ENCODE peak calls at places on chromosomes 5 and 9, in nine cellular contexts. One of them, this sample, is unnamed. For H3K36me3, the result is how much of the 10 kb centered on the place peaks cover.

GRCh38 chr9:77892955-77893514 is 138.6 kb downstream of the GNAQ start:
- DNase-seq in PC-3: no peak
- DNase-seq in GM23248: no peak
- DNase-seq in GM23338: no peak
- DNase-seq in OCI-LY7: no peak
- DNase-seq in HCT116: no peak
- DNase-seq in hepatocyte: no peak
- DNase-seq in SK-N-SH: no peak
- DNase-seq in neural progenitor cell: no peak
- DNase-seq in this sample: no peak

GRCh38 chr9:82513976-82514735 is 525.6 kb downstream of the SPATA31D1 start:
- DNase-seq in PC-3: no peak
- DNase-seq in GM23248: peak
- DNase-seq in GM23338: no peak
- DNase-seq in OCI-LY7: no peak
- DNase-seq in HCT116: no peak
- DNase-seq in hepatocyte: no peak
- DNase-seq in SK-N-SH: no peak
- DNase-seq in neural progenitor cell: no peak
- DNase-seq in this sample: no peak

GRCh38 chr5:76199321-76200318 is 116.4 kb downstream of the SV2C start:
- DNase-seq in PC-3: no peak
- DNase-seq in GM23248: no peak
- DNase-seq in GM23338: no peak
- DNase-seq in OCI-LY7: no peak
- DNase-seq in HCT116: no peak
- DNase-seq in hepatocyte: no peak
- DNase-seq in SK-N-SH: peak
- DNase-seq in neural progenitor cell: no peak
- DNase-seq in this sample: no peak

GRCh38 chr5:392431-392988 is 50.5 kb upstream of the EXOC3 start:
- DNase-seq in PC-3: peak
- DNase-seq in GM23248: peak
- DNase-seq in GM23338: peak
- DNase-seq in OCI-LY7: peak
- DNase-seq in HCT116: peak
- DNase-seq in hepatocyte: peak
- DNase-seq in SK-N-SH: no peak
- DNase-seq in neural progenitor cell: no peak
- DNase-seq in this sample: no peak

GRCh38 chr9:81564632-81565031 is 124.7 kb downstream of the TLE1 start:
- DNase-seq in PC-3: no peak
- DNase-seq in GM23248: peak
- DNase-seq in GM23338: no peak
- DNase-seq in OCI-LY7: no peak
- DNase-seq in HCT116: no peak
- DNase-seq in hepatocyte: no peak
- DNase-seq in SK-N-SH: no peak
- DNase-seq in neural progenitor cell: no peak
- DNase-seq in this sample: no peak

GRCh38 chr5:151104795-151105194 is 24.0 kb upstream of the TNIP1 start:
- DNase-seq in PC-3: no peak
- DNase-seq in GM23248: peak
- DNase-seq in GM23338: no peak
- DNase-seq in OCI-LY7: no peak
- DNase-seq in HCT116: no peak
- DNase-seq in hepatocyte: peak
- DNase-seq in SK-N-SH: no peak
- DNase-seq in neural progenitor cell: no peak
- DNase-seq in this sample: no peak

GRCh38 chr5:154714271-154714986 is 40.7 kb upstream of the LARP1 start:
- DNase-seq in PC-3: peak
- DNase-seq in GM23248: peak
- DNase-seq in GM23338: peak
- DNase-seq in OCI-LY7: no peak
- DNase-seq in HCT116: no peak
- DNase-seq in hepatocyte: no peak
- DNase-seq in SK-N-SH: no peak
- DNase-seq in neural progenitor cell: no peak
- DNase-seq in this sample: peak

GRCh38 chr5:144275329-144275728 is 104.7 kb downstream of the KCTD16 start:
- DNase-seq in PC-3: no peak
- DNase-seq in GM23248: no peak
- DNase-seq in GM23338: peak
- DNase-seq in OCI-LY7: no peak
- DNase-seq in HCT116: no peak
- DNase-seq in hepatocyte: no peak
- DNase-seq in SK-N-SH: no peak
- DNase-seq in neural progenitor cell: peak
- DNase-seq in this sample: no peak

GRCh38 chr5:133667217-133667616 is 54.9 kb upstream of the FSTL4 start:
- DNase-seq in PC-3: no peak
- DNase-seq in GM23248: no peak
- DNase-seq in GM23338: no peak
- DNase-seq in OCI-LY7: no peak
- DNase-seq in HCT116: no peak
- DNase-seq in hepatocyte: no peak
- DNase-seq in SK-N-SH: no peak
- DNase-seq in neural progenitor cell: no peak
- DNase-seq in this sample: no peak

GRCh38 chr9:3526903-3527652 is 1.3 kb upstream of the RFX3 start:
- DNase-seq in PC-3: peak
- DNase-seq in GM23248: peak
- DNase-seq in GM23338: peak
- DNase-seq in OCI-LY7: peak
- DNase-seq in HCT116: peak
- DNase-seq in hepatocyte: peak
- DNase-seq in SK-N-SH: peak
- DNase-seq in neural progenitor cell: peak
- DNase-seq in this sample: peak

GRCh38 chr5:138725885-138726457 is 27.3 kb upstream of the CTNNA1 start:
- DNase-seq in PC-3: no peak
- DNase-seq in GM23248: peak
- DNase-seq in GM23338: no peak
- DNase-seq in OCI-LY7: no peak
- DNase-seq in HCT116: no peak
- DNase-seq in hepatocyte: peak
- DNase-seq in SK-N-SH: no peak
- DNase-seq in neural progenitor cell: peak
- DNase-seq in this sample: no peak

DNA sequence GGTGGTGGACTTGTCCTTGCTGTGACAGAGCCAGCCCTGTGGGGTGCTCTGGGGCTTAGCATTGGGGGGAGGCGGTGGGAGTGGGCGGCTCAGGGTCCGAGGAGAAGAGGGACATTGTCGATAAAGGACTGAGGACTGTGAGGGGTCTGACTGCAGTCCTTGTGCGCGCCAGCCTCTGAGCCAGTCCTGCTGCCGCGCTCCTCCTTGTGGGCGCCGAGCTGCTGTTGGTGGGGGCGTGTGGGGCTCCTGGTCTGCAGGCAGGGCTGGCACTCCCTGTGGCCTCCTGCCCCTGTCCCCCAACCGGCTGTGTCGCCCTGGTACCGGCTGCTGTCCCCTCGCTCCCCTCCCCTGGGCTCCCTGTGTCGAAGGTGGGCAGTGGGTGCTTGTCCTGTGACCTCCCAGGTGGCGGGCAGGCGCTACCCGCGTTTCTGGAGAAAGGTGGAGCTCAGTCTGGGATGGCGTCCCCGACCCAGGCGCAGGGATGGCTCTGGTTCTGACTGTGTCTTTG is 6.9 kb downstream of the RNU6ATAC start:
- DNase-seq in PC-3: no peak
- DNase-seq in GM23248: no peak
- DNase-seq in GM23338: no peak
- DNase-seq in OCI-LY7: no peak
- DNase-seq in HCT116: no peak
- DNase-seq in hepatocyte: no peak
- DNase-seq in SK-N-SH: no peak
- DNase-seq in neural progenitor cell: no peak
- DNase-seq in this sample: no peak
- H3K36me3 ChIP-seq in PC-3: under half
- H3K36me3 ChIP-seq in GM23248: under half
- H3K36me3 ChIP-seq in GM23338: under half
- H3K36me3 ChIP-seq in OCI-LY7: half or more
- H3K36me3 ChIP-seq in HCT116: under half
- H3K36me3 ChIP-seq in hepatocyte: under half
- H3K36me3 ChIP-seq in SK-N-SH: half or more
- H3K36me3 ChIP-seq in neural progenitor cell: under half
- H3K36me3 ChIP-seq in this sample: under half

DNA sequence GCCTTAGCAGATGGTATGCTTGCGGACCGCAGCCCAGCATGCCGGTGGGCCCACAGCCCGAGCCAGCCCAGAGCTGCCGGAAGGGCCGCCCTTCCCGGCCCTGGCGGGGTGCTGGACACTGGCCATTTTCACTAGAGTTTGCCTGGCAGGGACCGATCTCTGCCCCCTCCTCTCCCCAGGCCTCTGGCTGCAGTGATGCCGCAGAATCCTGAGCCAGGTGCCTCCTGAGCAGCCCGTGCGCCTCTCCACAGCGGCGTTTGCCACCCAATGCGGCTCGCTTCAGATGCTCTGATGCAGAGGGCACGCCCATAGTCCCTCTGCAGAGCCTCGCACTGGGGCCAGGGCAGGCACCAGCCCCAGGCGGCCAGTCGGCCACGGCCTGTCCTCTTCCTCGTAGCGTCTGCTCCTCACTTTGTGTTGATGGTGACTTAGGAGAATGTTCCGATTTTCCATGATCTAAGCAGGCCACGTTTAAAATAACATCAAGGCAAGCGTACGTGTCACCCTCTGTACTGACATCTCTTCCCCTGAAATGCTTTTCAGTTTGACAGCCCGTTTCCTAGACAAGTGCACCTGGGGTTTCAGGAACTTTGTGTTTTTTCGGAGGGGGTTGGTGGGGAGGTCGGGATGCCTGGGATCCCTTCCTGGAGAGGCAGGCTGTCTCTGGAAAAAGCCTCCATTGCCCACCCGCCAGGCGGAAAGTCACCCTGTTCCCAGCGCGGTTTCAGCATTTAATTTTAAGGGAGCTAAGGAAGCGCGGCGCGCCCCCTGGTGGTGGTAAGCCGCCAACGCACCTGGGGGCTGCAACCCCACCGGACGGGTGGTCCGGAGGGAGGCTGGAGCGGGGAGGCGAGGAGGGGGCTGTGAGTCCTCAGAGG is 29.8 kb upstream of the HMCN2 start:
- DNase-seq in PC-3: peak
- DNase-seq in GM23248: peak
- DNase-seq in GM23338: peak
- DNase-seq in OCI-LY7: peak
- DNase-seq in HCT116: no peak
- DNase-seq in hepatocyte: peak
- DNase-seq in SK-N-SH: peak
- DNase-seq in neural progenitor cell: peak
- DNase-seq in this sample: peak
- H3K27ac ChIP-seq in PC-3: no peak
- H3K27ac ChIP-seq in GM23248: no peak
- H3K27ac ChIP-seq in GM23338: no peak
- H3K27ac ChIP-seq in OCI-LY7: no peak
- H3K27ac ChIP-seq in HCT116: no peak
- H3K27ac ChIP-seq in hepatocyte: no peak
- H3K27ac ChIP-seq in SK-N-SH: no peak
- H3K27ac ChIP-seq in neural progenitor cell: no peak
- H3K27ac ChIP-seq in this sample: no peak

GRCh38 chr5:111453747-111454146 is 58.6 kb downstream of the STARD4 start:
- DNase-seq in PC-3: no peak
- DNase-seq in GM23248: peak
- DNase-seq in GM23338: no peak
- DNase-seq in OCI-LY7: no peak
- DNase-seq in HCT116: no peak
- DNase-seq in hepatocyte: no peak
- DNase-seq in SK-N-SH: peak
- DNase-seq in neural progenitor cell: no peak
- DNase-seq in this sample: no peak
- TF ChIP-seq EZH2phosphoT487 in PC-3: no peak
- TF ChIP-seq EZH2phosphoT487 in GM23248: no peak
- TF ChIP-seq EZH2phosphoT487 in GM23338: no peak
- TF ChIP-seq EZH2phosphoT487 in OCI-LY7: no peak
- TF ChIP-seq EZH2phosphoT487 in HCT116: no peak
- TF ChIP-seq EZH2phosphoT487 in hepatocyte: no peak
- TF ChIP-seq EZH2phosphoT487 in SK-N-SH: no peak
- TF ChIP-seq EZH2phosphoT487 in neural progenitor cell: no peak
- TF ChIP-seq EZH2phosphoT487 in this sample: no peak

GRCh38 chr5:172637122-172637580 is 3.9 kb upstream of the NEURL1B start:
- DNase-seq in PC-3: no peak
- DNase-seq in GM23248: no peak
- DNase-seq in GM23338: no peak
- DNase-seq in OCI-LY7: no peak
- DNase-seq in HCT116: no peak
- DNase-seq in hepatocyte: no peak
- DNase-seq in SK-N-SH: no peak
- DNase-seq in neural progenitor cell: no peak
- DNase-seq in this sample: no peak
- H3K36me3 ChIP-seq in PC-3: under half
- H3K36me3 ChIP-seq in GM23248: under half
- H3K36me3 ChIP-seq in GM23338: under half
- H3K36me3 ChIP-seq in OCI-LY7: under half
- H3K36me3 ChIP-seq in HCT116: under half
- H3K36me3 ChIP-seq in hepatocyte: under half
- H3K36me3 ChIP-seq in SK-N-SH: under half
- H3K36me3 ChIP-seq in neural progenitor cell: under half
- H3K36me3 ChIP-seq in this sample: under half

GRCh38 chr5:35038891-35039290 is 8.9 kb downstream of the AGXT2 start:
- DNase-seq in PC-3: no peak
- DNase-seq in GM23248: no peak
- DNase-seq in GM23338: no peak
- DNase-seq in OCI-LY7: no peak
- DNase-seq in HCT116: no peak
- DNase-seq in hepatocyte: no peak
- DNase-seq in SK-N-SH: no peak
- DNase-seq in neural progenitor cell: no peak
- DNase-seq in this sample: no peak
- H3K27ac ChIP-seq in PC-3: no peak
- H3K27ac ChIP-seq in GM23248: no peak
- H3K27ac ChIP-seq in GM23338: no peak
- H3K27ac ChIP-seq in OCI-LY7: no peak
- H3K27ac ChIP-seq in HCT116: no peak
- H3K27ac ChIP-seq in hepatocyte: no peak
- H3K27ac ChIP-seq in SK-N-SH: no peak
- H3K27ac ChIP-seq in neural progenitor cell: no peak
- H3K27ac ChIP-seq in this sample: no peak

This sample was measured in MM.1S.